ENCODE peak calls at places on chromosome 4, in nine cellular contexts. One of them, this sample, is unnamed.

GRCh38 chr4:22634541-22635181 is 58.1 kb upstream of the GBA3 start:
- DNase-seq in fibroblast of lung: no peak
- DNase-seq in left lung: peak
- DNase-seq in A549: no peak
- DNase-seq in transverse colon: no peak
- DNase-seq in adipocyte: no peak
- DNase-seq in astrocyte of the cerebellum: no peak
- DNase-seq in GM12878: no peak
- DNase-seq in AG04449: no peak
- DNase-seq in this sample: no peak

GRCh38 chr4:128670434-128670999 is 139.0 kb upstream of the JADE1 start:
- DNase-seq in fibroblast of lung: peak
- DNase-seq in left lung: no peak
- DNase-seq in A549: no peak
- DNase-seq in transverse colon: no peak
- DNase-seq in adipocyte: no peak
- DNase-seq in astrocyte of the cerebellum: no peak
- DNase-seq in GM12878: no peak
- DNase-seq in AG04449: no peak
- DNase-seq in this sample: no peak

GRCh38 chr4:17561195-17561909 is 15.6 kb upstream of the LAP3 start:
- DNase-seq in fibroblast of lung: no peak
- DNase-seq in left lung: no peak
- DNase-seq in A549: no peak
- DNase-seq in transverse colon: no peak
- DNase-seq in adipocyte: peak
- DNase-seq in astrocyte of the cerebellum: no peak
- DNase-seq in GM12878: no peak
- DNase-seq in AG04449: no peak
- DNase-seq in this sample: peak

GRCh38 chr4:109751852-109752251 is 22.0 kb upstream of the PLA2G12A start:
- DNase-seq in fibroblast of lung: no peak
- DNase-seq in left lung: no peak
- DNase-seq in A549: no peak
- DNase-seq in transverse colon: no peak
- DNase-seq in adipocyte: no peak
- DNase-seq in astrocyte of the cerebellum: no peak
- DNase-seq in GM12878: no peak
- DNase-seq in AG04449: no peak
- DNase-seq in this sample: no peak

GRCh38 chr4:33715996-33716395 is 2528.3 kb downstream of the ARAP2 start:
- DNase-seq in fibroblast of lung: peak
- DNase-seq in left lung: no peak
- DNase-seq in A549: no peak
- DNase-seq in transverse colon: no peak
- DNase-seq in adipocyte: peak
- DNase-seq in astrocyte of the cerebellum: peak
- DNase-seq in GM12878: no peak
- DNase-seq in AG04449: peak
- DNase-seq in this sample: peak

GRCh38 chr4:44447563-44448504 is 775 bp downstream of the KCTD8 start:
- DNase-seq in fibroblast of lung: peak
- DNase-seq in left lung: peak
- DNase-seq in A549: no peak
- DNase-seq in transverse colon: no peak
- DNase-seq in adipocyte: peak
- DNase-seq in astrocyte of the cerebellum: no peak
- DNase-seq in GM12878: no peak
- DNase-seq in AG04449: no peak
- DNase-seq in this sample: no peak

GRCh38 chr4:168541608-168541953 is 44.7 kb downstream of the PALLD start:
- DNase-seq in fibroblast of lung: peak
- DNase-seq in left lung: no peak
- DNase-seq in A549: no peak
- DNase-seq in transverse colon: no peak
- DNase-seq in adipocyte: peak
- DNase-seq in astrocyte of the cerebellum: no peak
- DNase-seq in GM12878: no peak
- DNase-seq in AG04449: peak
- DNase-seq in this sample: no peak

GRCh38 chr4:129672941-129673340 is 577.0 kb downstream of the C4orf33 start:
- DNase-seq in fibroblast of lung: no peak
- DNase-seq in left lung: no peak
- DNase-seq in A549: no peak
- DNase-seq in transverse colon: no peak
- DNase-seq in adipocyte: no peak
- DNase-seq in astrocyte of the cerebellum: no peak
- DNase-seq in GM12878: no peak
- DNase-seq in AG04449: no peak
- DNase-seq in this sample: no peak

GRCh38 chr4:108320066-108320465 is 151.3 kb upstream of the LEF1 start:
- DNase-seq in fibroblast of lung: no peak
- DNase-seq in left lung: no peak
- DNase-seq in A549: no peak
- DNase-seq in transverse colon: no peak
- DNase-seq in adipocyte: no peak
- DNase-seq in astrocyte of the cerebellum: no peak
- DNase-seq in GM12878: no peak
- DNase-seq in AG04449: no peak
- DNase-seq in this sample: no peak

GRCh38 chr4:8010618-8011017 is 71.0 kb upstream of the AFAP1 start:
- DNase-seq in fibroblast of lung: peak
- DNase-seq in left lung: peak
- DNase-seq in A549: no peak
- DNase-seq in transverse colon: peak
- DNase-seq in adipocyte: peak
- DNase-seq in astrocyte of the cerebellum: no peak
- DNase-seq in GM12878: no peak
- DNase-seq in AG04449: no peak
- DNase-seq in this sample: peak

GRCh38 chr4:66266035-66266434 is 595.7 kb upstream of the EPHA5 start:
- DNase-seq in fibroblast of lung: no peak
- DNase-seq in left lung: peak
- DNase-seq in A549: no peak
- DNase-seq in transverse colon: no peak
- DNase-seq in adipocyte: no peak
- DNase-seq in astrocyte of the cerebellum: no peak
- DNase-seq in GM12878: no peak
- DNase-seq in AG04449: no peak
- DNase-seq in this sample: no peak

GRCh38 chr4:17218801-17219200 is 293.1 kb downstream of the QDPR start:
- DNase-seq in fibroblast of lung: peak
- DNase-seq in left lung: no peak
- DNase-seq in A549: no peak
- DNase-seq in transverse colon: no peak
- DNase-seq in adipocyte: peak
- DNase-seq in astrocyte of the cerebellum: no peak
- DNase-seq in GM12878: no peak
- DNase-seq in AG04449: no peak
- DNase-seq in this sample: no peak

GRCh38 chr4:4694296-4694772 is 152.5 kb upstream of the STX18 start:
- DNase-seq in fibroblast of lung: peak
- DNase-seq in left lung: no peak
- DNase-seq in A549: peak
- DNase-seq in transverse colon: no peak
- DNase-seq in adipocyte: peak
- DNase-seq in astrocyte of the cerebellum: no peak
- DNase-seq in GM12878: no peak
- DNase-seq in AG04449: no peak
- DNase-seq in this sample: no peak

GRCh38 chr4:86939737-86940141 is 4.9 kb downstream of the AFF1 start:
- DNase-seq in fibroblast of lung: no peak
- DNase-seq in left lung: no peak
- DNase-seq in A549: no peak
- DNase-seq in transverse colon: peak
- DNase-seq in adipocyte: no peak
- DNase-seq in astrocyte of the cerebellum: no peak
- DNase-seq in GM12878: peak
- DNase-seq in AG04449: no peak
- DNase-seq in this sample: no peak

GRCh38 chr4:85565761-85566480 is 91.0 kb downstream of the ARHGAP24 start:
- DNase-seq in fibroblast of lung: peak
- DNase-seq in left lung: no peak
- DNase-seq in A549: no peak
- DNase-seq in transverse colon: no peak
- DNase-seq in adipocyte: peak
- DNase-seq in astrocyte of the cerebellum: peak
- DNase-seq in GM12878: peak
- DNase-seq in AG04449: peak
- DNase-seq in this sample: peak

GRCh38 chr4:6894528-6895498 is 14.8 kb upstream of the TBC1D14 start:
- DNase-seq in fibroblast of lung: no peak
- DNase-seq in left lung: peak
- DNase-seq in A549: no peak
- DNase-seq in transverse colon: peak
- DNase-seq in adipocyte: no peak
- DNase-seq in astrocyte of the cerebellum: no peak
- DNase-seq in GM12878: no peak
- DNase-seq in AG04449: no peak
- DNase-seq in this sample: no peak

GRCh38 chr4:104976258-104976657 is 170.4 kb upstream of the TET2 start:
- DNase-seq in fibroblast of lung: no peak
- DNase-seq in left lung: no peak
- DNase-seq in A549: no peak
- DNase-seq in transverse colon: no peak
- DNase-seq in adipocyte: no peak
- DNase-seq in astrocyte of the cerebellum: no peak
- DNase-seq in GM12878: no peak
- DNase-seq in AG04449: no peak
- DNase-seq in this sample: no peak

GRCh38 chr4:138103597-138104461 is 138.3 kb downstream of the SLC7A11 start:
- DNase-seq in fibroblast of lung: no peak
- DNase-seq in left lung: no peak
- DNase-seq in A549: no peak
- DNase-seq in transverse colon: no peak
- DNase-seq in adipocyte: no peak
- DNase-seq in astrocyte of the cerebellum: no peak
- DNase-seq in GM12878: no peak
- DNase-seq in AG04449: no peak
- DNase-seq in this sample: no peak
- H3K4me3 ChIP-seq in fibroblast of lung: no peak
- H3K4me3 ChIP-seq in left lung: no peak
- H3K4me3 ChIP-seq in A549: no peak
- H3K4me3 ChIP-seq in transverse colon: no peak
- H3K4me3 ChIP-seq in adipocyte: no peak
- H3K4me3 ChIP-seq in astrocyte of the cerebellum: no peak
- H3K4me3 ChIP-seq in GM12878: no peak
- H3K4me3 ChIP-seq in AG04449: no peak
- H3K4me3 ChIP-seq in this sample: no peak

DNA sequence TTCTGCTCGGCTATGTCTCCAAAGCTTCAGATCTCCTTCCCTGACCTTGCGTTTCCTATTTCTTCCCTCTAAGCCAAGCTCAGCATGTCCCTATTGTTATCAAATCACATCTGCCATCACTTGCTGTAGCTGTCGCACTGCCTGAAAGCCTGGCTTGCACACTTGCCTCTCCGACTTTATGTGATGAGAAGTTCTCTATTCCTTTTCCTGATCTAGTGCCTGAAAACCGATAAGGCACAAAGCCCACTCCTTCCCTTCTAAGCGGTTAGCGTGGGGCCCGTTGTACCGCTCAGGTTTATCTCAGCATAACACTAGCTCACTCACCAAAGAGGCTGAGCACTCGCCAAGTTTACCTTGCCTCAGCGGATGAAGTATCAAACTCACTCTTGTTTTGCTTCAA is 816 bp downstream of the NMU start:
- DNase-seq in fibroblast of lung: no peak
- DNase-seq in left lung: no peak
- DNase-seq in A549: no peak
- DNase-seq in transverse colon: no peak
- DNase-seq in adipocyte: no peak
- DNase-seq in astrocyte of the cerebellum: no peak
- DNase-seq in GM12878: no peak
- DNase-seq in AG04449: no peak
- DNase-seq in this sample: no peak
- H3K4me3 ChIP-seq in fibroblast of lung: no peak
- H3K4me3 ChIP-seq in left lung: no peak
- H3K4me3 ChIP-seq in A549: no peak
- H3K4me3 ChIP-seq in transverse colon: no peak
- H3K4me3 ChIP-seq in adipocyte: no peak
- H3K4me3 ChIP-seq in astrocyte of the cerebellum: peak
- H3K4me3 ChIP-seq in GM12878: no peak
- H3K4me3 ChIP-seq in AG04449: no peak
- H3K4me3 ChIP-seq in this sample: no peak

DNA sequence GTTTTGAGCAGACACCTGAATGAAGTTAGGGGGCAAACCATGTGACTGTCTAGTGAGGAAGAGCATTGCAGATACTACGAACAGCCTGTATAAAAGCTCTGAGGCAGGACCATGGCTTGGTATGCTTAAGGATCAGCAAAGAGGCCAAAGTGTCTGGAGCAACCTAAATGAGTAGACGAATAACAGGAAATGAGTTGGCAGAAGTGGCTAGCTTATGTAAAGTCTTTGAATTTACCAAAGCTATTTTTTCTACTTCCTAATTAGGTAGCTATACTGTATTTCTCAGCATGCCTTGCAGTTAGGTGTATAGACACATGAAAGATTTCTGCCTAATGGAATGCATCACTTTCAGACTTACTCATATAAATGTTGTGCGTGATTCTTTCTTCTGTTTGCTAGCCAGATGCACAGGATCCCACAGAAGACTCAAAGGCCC is 9.3 kb upstream of the GPRIN3 start:
- DNase-seq in fibroblast of lung: peak
- DNase-seq in left lung: no peak
- DNase-seq in A549: no peak
- DNase-seq in transverse colon: no peak
- DNase-seq in adipocyte: peak
- DNase-seq in astrocyte of the cerebellum: no peak
- DNase-seq in GM12878: no peak
- DNase-seq in AG04449: peak
- DNase-seq in this sample: peak
- H3K4me3 ChIP-seq in fibroblast of lung: no peak
- H3K4me3 ChIP-seq in left lung: no peak
- H3K4me3 ChIP-seq in A549: no peak
- H3K4me3 ChIP-seq in transverse colon: no peak
- H3K4me3 ChIP-seq in adipocyte: no peak
- H3K4me3 ChIP-seq in astrocyte of the cerebellum: no peak
- H3K4me3 ChIP-seq in GM12878: no peak
- H3K4me3 ChIP-seq in AG04449: no peak
- H3K4me3 ChIP-seq in this sample: no peak

DNA sequence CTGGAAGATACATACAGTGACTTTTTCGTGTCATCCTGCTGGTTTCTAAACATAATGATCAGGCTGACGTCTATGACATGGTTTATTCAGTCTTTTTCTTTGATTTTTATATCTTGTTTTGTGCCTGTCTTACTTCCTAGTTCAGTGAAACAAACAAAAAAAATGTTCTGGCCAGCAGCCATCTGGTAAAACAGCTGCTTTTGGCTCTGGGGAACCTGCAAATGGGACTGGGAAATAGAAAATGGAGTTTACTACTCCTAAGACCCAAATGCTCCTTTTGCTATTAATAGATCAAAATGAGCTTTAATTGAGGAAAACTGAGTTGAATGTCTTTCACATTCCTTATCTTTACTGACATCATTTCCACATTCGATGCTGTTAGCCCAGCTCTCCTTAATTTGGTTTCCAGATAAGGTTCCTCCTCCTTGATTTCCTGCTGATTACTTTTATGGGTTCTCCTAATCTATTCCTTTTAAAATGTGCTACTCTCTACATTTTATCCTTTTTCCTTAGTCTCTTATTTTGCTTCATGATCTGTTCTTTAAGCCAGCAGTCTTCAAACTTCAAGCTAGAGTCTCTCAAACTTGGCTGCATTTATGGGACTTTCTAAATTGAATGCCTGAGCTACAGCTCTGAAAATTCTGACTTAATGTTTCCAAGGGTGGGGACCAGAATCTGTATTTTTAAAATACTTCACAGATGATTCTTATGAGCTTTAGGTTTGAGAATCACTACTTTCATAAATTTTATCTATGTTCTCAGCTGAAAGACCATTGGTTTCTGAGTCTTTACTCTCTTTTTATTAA is 499.5 kb downstream of the ANKRD50 start:
- DNase-seq in fibroblast of lung: peak
- DNase-seq in left lung: no peak
- DNase-seq in A549: no peak
- DNase-seq in transverse colon: no peak
- DNase-seq in adipocyte: peak
- DNase-seq in astrocyte of the cerebellum: no peak
- DNase-seq in GM12878: no peak
- DNase-seq in AG04449: no peak
- DNase-seq in this sample: no peak
- H3K4me3 ChIP-seq in fibroblast of lung: no peak
- H3K4me3 ChIP-seq in left lung: no peak
- H3K4me3 ChIP-seq in A549: no peak
- H3K4me3 ChIP-seq in transverse colon: no peak
- H3K4me3 ChIP-seq in adipocyte: no peak
- H3K4me3 ChIP-seq in astrocyte of the cerebellum: no peak
- H3K4me3 ChIP-seq in GM12878: no peak
- H3K4me3 ChIP-seq in AG04449: no peak
- H3K4me3 ChIP-seq in this sample: no peak